ENCODE peak calls at places on chromosomes 2 and 18, in six cellular contexts. H is cardiac fibroblast; N is HFF-Myc; W is CD8-positive, alpha-beta T cell; C is HFFc6; T is mammary epithelial cell. R is an unnamed sample.

GRCh38 chr2:7915302-7916200 is 766.3 kb upstream of the ID2 start:
- DNase-seq in H (peak), N (no peak), W (no peak), C (no peak), T (no peak), R (peak)

GRCh38 chr2:67393237-67393636 is 3.9 kb upstream of the ETAA1 start:
- DNase-seq in H (no peak), N (no peak), W (no peak), C (no peak), T (no peak), R (no peak)

GRCh38 chr2:240643811-240644150 is 18.5 kb downstream of the GPR35 start:
- DNase-seq in H (no peak), N (no peak), W (no peak), C (no peak), T (no peak), R (no peak)

GRCh38 chr2:5695641-5696350 is 3.6 kb downstream of the SOX11 start:
- DNase-seq in H (peak), N (no peak), W (no peak), C (no peak), T (no peak), R (no peak)

GRCh38 chr2:164109006-164109405 is 373.2 kb upstream of the FIGN start:
- DNase-seq in H (no peak), N (no peak), W (no peak), C (no peak), T (no peak), R (no peak)

GRCh38 chr2:208609166-208609804 is 202.7 kb downstream of the PTH2R start:
- DNase-seq in H (no peak), N (no peak), W (no peak), C (no peak), T (no peak), R (no peak)

GRCh38 chr2:205571300-205571858 is 110.9 kb upstream of the NRP2 start:
- DNase-seq in H (no peak), N (no peak), W (no peak), C (no peak), T (no peak), R (no peak)

GRCh38 chr2:142673836-142674235 is 203.6 kb upstream of the KYNU start:
- DNase-seq in H (no peak), N (no peak), W (no peak), C (no peak), T (no peak), R (no peak)

GRCh38 chr18:73249030-73249429 is 381.2 kb upstream of the NETO1 start:
- DNase-seq in H (no peak), N (no peak), W (no peak), C (no peak), T (no peak), R (no peak)

GRCh38 chr2:102801858-102802699 is 40.2 kb downstream of the TMEM182 start:
- DNase-seq in H (no peak), N (no peak), W (no peak), C (no peak), T (no peak), R (no peak)

GRCh38 chr2:181178823-181179412 is 198.5 kb downstream of the UBE2E3 start:
- DNase-seq in H (no peak), N (no peak), W (peak), C (no peak), T (no peak), R (no peak)

GRCh38 chr2:240347373-240347940 is 88.0 kb upstream of the GPC1 start:
- DNase-seq in H (no peak), N (no peak), W (no peak), C (no peak), T (no peak), R (no peak)

GRCh38 chr2:72149556-72150156 is 2.0 kb upstream of the CYP26B1 start:
- DNase-seq in H (no peak), N (no peak), W (peak), C (no peak), T (no peak), R (no peak)

GRCh38 chr2:140797718-140798117 is 1333.1 kb downstream of the LRP1B start:
- DNase-seq in H (no peak), N (no peak), W (no peak), C (no peak), T (no peak), R (no peak)

GRCh38 chr2:146734042-146734715 is 1110.7 kb upstream of the ACVR2A start:
- DNase-seq in H (peak), N (peak), W (no peak), C (peak), T (peak), R (peak)

GRCh38 chr2:171895781-171896180 is 1.7 kb upstream of the SLC25A12 start:
- DNase-seq in H (peak), N (no peak), W (no peak), C (peak), T (no peak), R (no peak)

GRCh38 chr2:190742431-190742830 is 93.5 kb downstream of the NAB1 start:
- DNase-seq in H (no peak), N (no peak), W (no peak), C (no peak), T (no peak), R (no peak)

GRCh38 chr2:13018490-13018889 is 301.8 kb downstream of the TRIB2 start:
- DNase-seq in H (no peak), N (no peak), W (no peak), C (no peak), T (no peak), R (no peak)

GRCh38 chr2:208256192-208256782 is 1.4 kb upstream of the IDH1 start:
- DNase-seq in H (peak), N (no peak), W (no peak), C (no peak), T (no peak), R (no peak)

GRCh38 chr18:58117685-58118403 is 73.8 kb downstream of the NEDD4L start:
- DNase-seq in H (peak), N (peak), W (no peak), C (peak), T (peak), R (no peak)

GRCh38 chr2:162403884-162404283 is 60.0 kb downstream of the GCA start:
- DNase-seq in H (peak), N (peak), W (no peak), C (peak), T (peak), R (no peak)

GRCh38 chr2:10005461-10005860 is 37.9 kb upstream of the KLF11 start:
- DNase-seq in H (no peak), N (no peak), W (no peak), C (no peak), T (no peak), R (no peak)

GRCh38 chr18:923144-923543 is 18.5 kb downstream of the ADCYAP1 start:
- DNase-seq in H (no peak), N (no peak), W (no peak), C (no peak), T (no peak), R (no peak)

GRCh38 chr18:13003466-13003896 is 12.3 kb downstream of the CEP192 start:
- DNase-seq in H (peak), N (peak), W (peak), C (peak), T (peak), R (peak)

GRCh38 chr2:9657731-9658130 is 26.9 kb upstream of the YWHAQ start:
- DNase-seq in H (no peak), N (no peak), W (no peak), C (no peak), T (no peak), R (no peak)

GRCh38 chr2:36380624-36381481 is 25.3 kb downstream of the CRIM1 start:
- DNase-seq in H (peak), N (no peak), W (no peak), C (peak), T (no peak), R (no peak)

GRCh38 chr2:208049441-208049840 is 24.1 kb upstream of the PLEKHM3 start:
- DNase-seq in H (no peak), N (no peak), W (no peak), C (no peak), T (no peak), R (no peak)

GRCh38 chr2:223087466-223087865 is 35.5 kb downstream of the KCNE4 start:
- DNase-seq in H (no peak), N (no peak), W (no peak), C (no peak), T (no peak), R (no peak)

GRCh38 chr2:240639566-240639965 is 14.3 kb downstream of the GPR35 start:
- DNase-seq in H (no peak), N (no peak), W (no peak), C (no peak), T (no peak), R (no peak)

GRCh38 chr18:49041677-49042570 is 91.2 kb upstream of the SMAD7 start:
- DNase-seq in H (peak), N (no peak), W (peak), C (peak), T (peak), R (peak)

GRCh38 chr2:191262436-191262835 is 17.2 kb downstream of the MYO1B start:
- DNase-seq in H (peak), N (no peak), W (no peak), C (no peak), T (peak), R (no peak)

GRCh38 chr2:19357383-19358241 is 811 bp downstream of the OSR1 start:
- DNase-seq in H (peak), N (no peak), W (no peak), C (peak), T (peak), R (no peak)

GRCh38 chr2:25378731-25379490 is 37.2 kb upstream of the DNMT3A start:
- DNase-seq in H (no peak), N (no peak), W (no peak), C (peak), T (peak), R (no peak)

GRCh38 chr18:67742954-67743353 is 226.4 kb upstream of the DSEL start:
- DNase-seq in H (no peak), N (no peak), W (no peak), C (no peak), T (no peak), R (no peak)

GRCh38 chr2:230677182-230677946 is 35.3 kb upstream of the CAB39 start:
- DNase-seq in H (peak), N (no peak), W (no peak), C (peak), T (peak), R (no peak)

GRCh38 chr2:207694811-207695281 is 16.6 kb upstream of the CCNYL1 start:
- DNase-seq in H (peak), N (no peak), W (no peak), C (peak), T (no peak), R (no peak)

GRCh38 chr2:179854891-179855290 is 6.5 kb downstream of the ZNF385B start:
- DNase-seq in H (no peak), N (no peak), W (no peak), C (no peak), T (no peak), R (no peak)

GRCh38 chr2:179853108-179853507 is 8.3 kb downstream of the ZNF385B start:
- DNase-seq in H (no peak), N (no peak), W (no peak), C (no peak), T (no peak), R (no peak)

GRCh38 chr2:179849719-179850118 is 11.7 kb downstream of the ZNF385B start:
- DNase-seq in H (no peak), N (no peak), W (no peak), C (no peak), T (no peak), R (no peak)

GRCh38 chr2:179855673-179856072 is 5.7 kb downstream of the ZNF385B start:
- DNase-seq in H (no peak), N (no peak), W (no peak), C (no peak), T (no peak), R (no peak)

DNA sequence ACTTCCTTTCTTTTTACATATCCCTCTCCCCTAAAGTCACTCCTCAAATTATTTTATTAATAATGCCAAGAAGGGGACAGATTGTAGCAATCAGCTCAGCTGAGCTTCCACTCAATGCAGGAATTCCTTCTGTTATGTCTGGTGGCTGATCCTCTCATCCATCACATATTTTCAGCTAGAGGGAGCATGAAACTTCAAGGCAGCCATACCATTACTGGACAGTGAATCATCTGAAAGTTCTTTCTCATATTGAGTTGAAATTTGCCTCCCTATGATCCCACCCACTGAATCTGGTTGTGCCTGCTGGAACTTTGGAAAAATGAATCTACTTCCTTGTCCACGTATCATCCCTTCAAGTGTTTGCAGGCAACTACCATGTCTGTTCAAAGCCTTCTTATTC is 11.2 kb downstream of the ZNF385B start:
- DNase-seq in H (peak), N (no peak), W (no peak), C (peak), T (peak), R (no peak)
- TF ChIP-seq CTCF in H (peak), N (peak), W (no peak), C (peak), T (peak), R (peak)

DNA sequence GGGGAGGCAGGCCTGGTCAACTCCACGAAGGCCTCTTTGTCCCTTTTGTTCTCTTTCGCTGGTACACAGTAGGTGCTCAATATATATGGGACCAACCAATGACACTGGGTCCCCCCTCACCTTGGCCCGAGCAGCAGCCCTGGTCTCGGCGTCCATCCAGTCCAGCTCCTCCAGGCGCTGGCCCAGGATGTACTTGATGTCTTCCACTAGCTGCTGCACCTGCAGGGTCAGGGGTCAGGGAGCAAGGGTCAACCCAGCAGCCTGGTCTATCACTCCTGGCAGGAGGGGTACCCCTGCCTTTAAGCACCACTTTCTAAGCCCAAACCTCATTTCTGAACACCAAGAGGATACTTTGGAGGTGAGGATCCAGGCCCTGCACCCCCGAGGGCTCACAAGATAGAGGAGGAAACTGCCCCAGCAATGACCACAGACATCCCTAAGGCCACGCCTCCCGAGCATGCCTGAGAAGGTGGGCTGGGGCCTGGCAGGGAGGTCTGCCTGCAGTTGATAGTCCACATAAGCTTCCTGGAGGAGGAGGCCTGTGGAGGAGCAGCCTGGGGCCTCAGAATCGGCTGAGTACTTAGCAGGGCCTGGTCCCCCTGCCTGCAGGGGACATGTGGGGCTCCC is 4.2 kb downstream of the ECEL1 start:
- DNase-seq in H (no peak), N (no peak), W (no peak), C (no peak), T (no peak), R (no peak)
- TF ChIP-seq CTCF in H (no peak), N (no peak), W (no peak), C (no peak), T (no peak), R (no peak)

DNA sequence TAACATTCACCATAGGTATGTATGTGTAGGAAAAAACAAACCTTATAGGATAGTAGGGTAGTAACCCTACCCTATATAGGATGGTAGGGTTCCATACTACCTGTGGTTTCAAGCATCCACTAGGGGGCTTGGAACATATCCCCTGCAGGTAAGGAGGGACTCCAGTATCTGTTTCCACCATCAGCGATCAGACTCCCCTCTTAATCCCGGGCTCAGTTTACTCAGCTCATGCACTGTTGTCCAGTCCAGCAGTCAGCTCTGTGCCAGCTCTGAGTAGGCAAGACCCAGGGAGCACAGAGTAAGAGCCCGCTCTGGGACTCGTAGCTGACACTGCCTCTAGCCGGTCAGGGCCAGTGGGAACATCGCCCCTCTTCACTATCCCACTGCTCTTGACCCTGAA is 61.7 kb downstream of the MEX3C start:
- DNase-seq in H (no peak), N (no peak), W (no peak), C (no peak), T (no peak), R (no peak)
- TF ChIP-seq CTCF in H (no peak), N (peak), W (peak), C (peak), T (peak), R (peak)

DNA sequence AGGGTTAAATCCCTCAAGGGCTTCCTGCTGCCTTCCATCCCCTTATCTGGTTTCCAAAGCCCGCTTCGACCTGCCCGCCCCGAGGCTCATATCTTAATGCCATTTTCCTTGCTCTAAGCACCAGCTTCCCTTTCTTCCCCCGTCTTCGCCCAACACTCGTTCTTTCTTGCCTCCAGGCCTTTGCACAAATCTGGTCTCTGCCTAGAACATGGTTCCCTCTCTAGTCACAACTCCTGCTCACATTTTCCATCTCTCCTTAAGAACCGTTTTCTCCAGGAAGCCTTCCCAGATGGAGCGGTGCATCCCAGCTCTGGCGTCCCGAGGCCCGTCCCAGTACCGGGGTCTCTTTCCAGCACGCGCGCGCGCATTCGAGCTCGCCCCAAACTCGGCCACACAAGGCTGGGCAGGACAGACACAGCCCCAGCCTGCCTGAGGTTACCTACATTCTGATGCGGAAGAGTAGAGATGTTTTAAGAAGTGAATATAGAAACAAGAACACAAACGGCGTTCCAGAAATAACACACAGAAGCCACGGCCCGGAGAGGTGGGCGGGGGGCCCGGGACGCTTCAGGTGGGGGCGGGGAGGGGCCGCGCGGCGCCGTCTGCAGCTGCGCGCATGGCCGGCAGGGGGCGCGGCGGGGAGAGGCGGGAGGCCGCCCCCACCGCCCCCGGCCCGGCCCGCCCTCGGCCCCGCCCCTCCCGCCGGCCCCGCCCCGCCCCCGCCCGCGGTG is at the start of gene DGKD:
- DNase-seq in H (peak), N (no peak), W (peak), C (no peak), T (peak), R (peak)
- TF ChIP-seq CTCF in H (peak), N (peak), W (no peak), C (peak), T (no peak), R (peak)

GRCh38 chr18:27581261-27581904 is 396.3 kb upstream of the CHST9 start:
- DNase-seq in H (peak), N (no peak), W (no peak), C (no peak), T (no peak), R (no peak)

GRCh38 chr18:27583466-27583865 is 398.4 kb upstream of the CHST9 start:
- DNase-seq in H (no peak), N (no peak), W (no peak), C (no peak), T (no peak), R (no peak)

GRCh38 chr18:27579364-27579763 is 394.3 kb upstream of the CHST9 start:
- DNase-seq in H (no peak), N (no peak), W (no peak), C (no peak), T (no peak), R (no peak)

GRCh38 chr18:27585602-27586173 is 400.6 kb upstream of the CHST9 start:
- DNase-seq in H (no peak), N (no peak), W (no peak), C (no peak), T (no peak), R (no peak)

DNA sequence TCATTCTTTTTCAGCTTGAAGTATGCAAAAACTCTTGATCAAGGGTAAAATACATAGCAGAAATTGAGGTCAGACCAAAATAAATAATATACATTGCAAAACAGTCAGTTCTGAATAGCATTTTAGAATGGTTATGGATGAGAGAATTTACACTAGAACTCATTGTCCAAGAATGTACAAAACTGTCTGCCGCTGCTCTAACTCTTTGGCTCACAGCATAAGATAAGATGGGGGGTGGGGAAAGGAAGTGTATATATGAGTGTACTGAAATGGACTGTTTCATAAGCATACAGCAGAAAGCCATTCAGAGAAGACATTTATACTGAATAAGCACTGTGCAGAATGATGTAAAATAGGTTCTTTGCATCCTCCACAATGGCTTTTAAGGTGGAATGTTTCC is 397.9 kb upstream of the CHST9 start:
- DNase-seq in H (peak), N (no peak), W (no peak), C (no peak), T (no peak), R (no peak)
- TF ChIP-seq CTCF in H (no peak), N (no peak), W (no peak), C (no peak), T (no peak), R (no peak)

GRCh38 chr2:43035922-43036321 is 190.5 kb downstream of the ZFP36L2 start:
- DNase-seq in H (no peak), N (no peak), W (no peak), C (no peak), T (no peak), R (no peak)
- TF ChIP-seq CTCF in H (no peak), N (no peak), W (no peak), C (peak), T (peak), R (no peak)

R was measured in AG09319.